ENCODE peak calls at places on chromosomes 6 and 20, in four cellular contexts. A is cardiac muscle cell, S is brain microvascular endothelial cell, K is dorsolateral prefrontal cortex. W is an unnamed sample.

GRCh38 chr6:90131614-90132423 is 164.8 kb downstream of the BACH2 start:
- DNase-seq in A (peak; percentile 20), S (no peak), K (peak; percentile 41), W (no peak)

GRCh38 chr6:137976430-137976829 is 109.4 kb downstream of the TNFAIP3 start:
- DNase-seq in A (no peak), S (no peak), K (no peak), W (no peak)

GRCh38 chr6:142222022-142222421 is 75.0 kb downstream of the VTA1 start:
- DNase-seq in A (no peak), S (no peak), K (no peak), W (no peak)

GRCh38 chr6:161168281-161168891 is 105.5 kb downstream of the AGPAT4 start:
- DNase-seq in A (no peak), S (peak; percentile 100), K (no peak), W (peak; percentile 95)

GRCh38 chr20:47489448-47489872 is 12.2 kb upstream of the NCOA3 start:
- DNase-seq in A (no peak), S (no peak), K (no peak), W (no peak)

GRCh38 chr6:24122139-24122538 is 3.9 kb upstream of the NRSN1 start:
- DNase-seq in A (no peak), S (no peak), K (no peak), W (no peak)

GRCh38 chr6:14742680-14743079 is 503.2 kb upstream of the JARID2 start:
- DNase-seq in A (no peak), S (no peak), K (no peak), W (no peak)

GRCh38 chr6:130713144-130713543 is 114.1 kb upstream of the SMLR1 start:
- DNase-seq in A (no peak), S (no peak), K (peak; percentile 32), W (no peak)

GRCh38 chr20:52193133-52193532 is 1.6 kb upstream of the ZFP64 start:
- DNase-seq in A (peak; percentile 19), S (no peak), K (no peak), W (no peak)

GRCh38 chr6:159540152-159540551 is 152.9 kb downstream of the SOD2 start:
- DNase-seq in A (no peak), S (no peak), K (no peak), W (no peak)

GRCh38 chr6:130624046-130624445 is 203.2 kb upstream of the SMLR1 start:
- DNase-seq in A (no peak), S (peak; percentile 80), K (no peak), W (no peak)

GRCh38 chr6:72182337-72183246 is 296.2 kb downstream of the RIMS1 start:
- DNase-seq in A (peak; percentile 65), S (peak; percentile 6), K (no peak), W (peak; percentile 20)

GRCh38 chr6:26234421-26235239 is 130.4 kb upstream of the BTN3A2 start:
- DNase-seq in A (peak; percentile 78), S (peak; percentile 75), K (no peak), W (peak; percentile 70)

GRCh38 chr20:20528896-20529295 is 161.0 kb downstream of the INSM1 start:
- DNase-seq in A (no peak), S (no peak), K (no peak), W (no peak)

GRCh38 chr6:6003334-6004146 is 3.2 kb downstream of the NRN1 start:
- DNase-seq in A (peak; percentile 56), S (peak; percentile 22), K (no peak), W (no peak)

GRCh38 chr20:48150568-48150967 is 365.3 kb upstream of the SULF2 start:
- DNase-seq in A (no peak), S (no peak), K (no peak), W (no peak)

GRCh38 chr6:167856999-167857660 is 30.4 kb downstream of the AFDN start:
- DNase-seq in A (peak; percentile 49), S (peak; percentile 65), K (no peak), W (peak; percentile 47)

GRCh38 chr20:58102252-58102651 is 126.2 kb downstream of the ANKRD60 start:
- DNase-seq in A (no peak), S (no peak), K (no peak), W (peak; percentile 82)

GRCh38 chr6:109241199-109241598 is 141.1 kb downstream of the CD164 start:
- DNase-seq in A (no peak), S (no peak), K (no peak), W (peak; percentile 50)

GRCh38 chr6:2968600-2969135 is 2.7 kb downstream of the SERPINB6 start:
- DNase-seq in A (no peak), S (no peak), K (no peak), W (no peak)

GRCh38 chr20:36311854-36312723 is 6.0 kb downstream of the DLGAP4 start:
- DNase-seq in A (no peak), S (no peak), K (peak; percentile 9), W (no peak)

GRCh38 chr20:56581701-56582100 is 47.4 kb upstream of the TFAP2C start:
- DNase-seq in A (no peak), S (no peak), K (no peak), W (no peak)

GRCh38 chr6:1762203-1762602 is 152.5 kb downstream of the FOXC1 start:
- DNase-seq in A (no peak), S (no peak), K (no peak), W (peak; percentile 11)

GRCh38 chr20:51528263-51529026 is 14.1 kb downstream of the NFATC2 start:
- DNase-seq in A (no peak), S (no peak), K (no peak), W (no peak)

GRCh38 chr6:157428418-157429202 is 47.6 kb downstream of the ZDHHC14 start:
- DNase-seq in A (no peak), S (no peak), K (no peak), W (peak; percentile 84)

GRCh38 chr20:24462461-24463010 is 6.9 kb upstream of the SYNDIG1 start:
- DNase-seq in A (no peak), S (no peak), K (peak; percentile 83), W (no peak)

GRCh38 chr6:142331075-142331551 is 29.3 kb downstream of the ADGRG6 start:
- DNase-seq in A (no peak), S (peak; percentile 12), K (no peak), W (peak; percentile 56)

GRCh38 chr6:113011389-113011788 is 664.3 kb downstream of the RFPL4B start:
- DNase-seq in A (no peak), S (no peak), K (no peak), W (no peak)

GRCh38 chr20:19975901-19976300 is 41.3 kb upstream of the NAA20 start:
- DNase-seq in A (no peak), S (no peak), K (peak; percentile 51), W (no peak)

DNA sequence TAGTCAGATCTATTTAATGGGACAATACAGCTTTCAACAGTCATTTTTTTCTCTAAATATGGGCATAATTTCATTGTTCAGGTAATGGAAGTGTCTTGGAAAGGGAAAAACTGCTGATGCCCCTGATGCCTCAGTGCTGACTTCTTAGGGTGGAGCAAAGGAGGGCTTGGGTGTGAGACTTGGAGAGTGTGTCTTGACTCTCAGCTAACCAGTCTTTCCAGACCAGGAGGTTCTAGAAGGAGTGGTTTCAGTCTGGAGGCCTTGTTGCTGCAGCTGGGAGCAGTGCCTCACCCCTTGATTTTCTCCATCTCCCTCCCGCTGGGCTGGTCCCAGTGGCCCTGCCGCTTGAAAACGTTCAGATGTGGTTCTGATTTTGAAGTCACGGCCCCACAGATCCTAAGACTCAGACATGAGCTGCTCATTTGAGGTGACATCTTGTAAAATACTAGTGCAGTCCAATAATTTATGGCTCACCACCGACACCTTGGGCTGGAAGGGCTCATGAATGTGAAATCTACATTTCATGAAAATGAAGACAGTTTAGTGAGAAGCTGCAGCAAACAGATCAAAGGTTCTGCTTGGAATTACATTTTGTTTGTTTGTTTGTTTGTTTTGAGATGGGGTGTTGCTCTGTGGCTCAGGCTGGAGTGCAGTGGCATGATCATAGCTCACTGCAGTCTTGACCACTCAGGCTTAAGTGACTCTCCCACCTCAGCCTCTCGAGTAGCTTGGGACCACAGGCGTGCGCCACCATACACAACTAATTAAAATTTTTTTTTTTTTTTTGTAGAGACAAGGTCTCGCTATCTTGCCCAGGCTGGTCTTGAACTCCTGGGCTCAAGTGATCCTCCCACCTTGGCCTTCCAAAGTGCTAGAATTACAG is 5.6 kb downstream of the DSP start:
- DNase-seq in A (no peak), S (no peak), K (no peak), W (peak; percentile 76)
- H3K27ac ChIP-seq in A (peak overlapping the region; percentile 19), S (no peak overlapping the region), K (no peak overlapping the region), W (peak overlapping the region; percentile 93)

GRCh38 chr20:37983286-37983685 is 50.0 kb downstream of the TTI1 start:
- DNase-seq in A (no peak), S (no peak), K (no peak), W (no peak)

GRCh38 chr20:37979021-37979985 is 54.0 kb downstream of the TTI1 start:
- DNase-seq in A (no peak), S (no peak), K (no peak), W (no peak)

GRCh38 chr20:37980383-37980782 is 52.9 kb downstream of the TTI1 start:
- DNase-seq in A (no peak), S (no peak), K (no peak), W (no peak)

GRCh38 chr20:37977786-37978185 is 55.5 kb downstream of the TTI1 start:
- DNase-seq in A (no peak), S (no peak), K (no peak), W (no peak)

GRCh38 chr20:37980876-37981275 is 52.4 kb downstream of the TTI1 start:
- DNase-seq in A (no peak), S (no peak), K (no peak), W (no peak)
- TF ChIP-seq CTCF in A (no peak), S (no peak), K (no peak), W (no peak)

DNA sequence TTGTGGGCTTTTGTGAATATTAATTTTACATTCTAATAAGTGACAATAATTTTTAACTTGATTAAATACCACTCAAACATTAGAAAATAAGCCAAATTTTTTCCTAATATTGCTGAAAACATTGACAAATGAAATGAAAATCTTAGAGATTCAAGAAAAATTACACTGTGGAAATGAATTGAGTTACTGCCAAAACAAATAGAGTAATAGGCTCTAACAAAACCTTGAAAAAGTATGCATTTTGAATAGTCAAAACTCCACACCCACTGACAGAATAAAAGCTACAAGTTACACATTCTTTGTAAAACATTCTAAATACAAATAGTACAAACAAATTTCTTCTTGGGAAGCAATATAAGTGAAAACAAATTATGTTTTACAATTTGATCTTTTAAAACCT is 5.9 kb downstream of the TBX18 start:
- DNase-seq in A (no peak), S (no peak), K (no peak), W (no peak)
- H3K27me3 ChIP-seq in A (peaks cover 94% of the 10 kb centered on the region), S (no peaks in the 10 kb centered on the region), K (peaks cover 84% of the 10 kb centered on the region), W (peaks cover 74% of the 10 kb centered on the region)

GRCh38 chr6:12290490-12290820 is 294 bp downstream of the EDN1 start:
- DNase-seq in A (no peak), S (no peak), K (no peak), W (no peak)
- H3K27ac ChIP-seq in A (no peak overlapping the region), S (peak overlapping the region; percentile 81), K (no peak overlapping the region), W (peak overlapping the region; percentile 82)

GRCh38 chr20:39850821-39851330 is 838.2 kb downstream of the MAFB start:
- DNase-seq in A (no peak), S (no peak), K (no peak), W (no peak)
- TF ChIP-seq CTCF in A (no peak), S (no peak), K (no peak), W (no peak)

DNA sequence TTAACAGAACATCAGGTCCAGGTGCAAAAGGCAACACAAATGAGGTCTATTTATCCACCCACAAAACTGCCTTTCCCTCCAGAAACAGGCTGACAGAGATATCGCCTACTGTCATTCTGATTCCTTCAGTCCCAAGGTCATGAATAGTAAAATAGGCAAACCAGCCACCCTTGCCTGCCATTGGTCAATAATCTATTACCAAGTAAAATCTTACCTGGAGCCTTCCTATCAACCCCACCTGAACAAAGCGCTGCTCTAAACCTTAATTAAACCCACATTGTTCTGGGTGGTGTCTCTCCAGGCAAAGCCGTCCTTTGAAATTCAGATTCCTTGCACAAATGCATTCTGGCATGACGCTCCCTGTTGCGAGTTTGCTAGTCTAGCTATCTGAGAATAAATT is 291.5 kb upstream of the ECI2 start:
- DNase-seq in A (no peak), S (no peak), K (no peak), W (no peak)
- H3K27me3 ChIP-seq in A (no peaks in the 10 kb centered on the region), S (no peaks in the 10 kb centered on the region), K (no peaks in the 10 kb centered on the region), W (no peaks in the 10 kb centered on the region)

W was measured in foreskin keratinocyte.